ENCODE peak calls at places on chromosomes 1 and 21, in four cellular contexts. W, V, G and N are unnamed samples.
A peak's percentile ranks its signal among the peaks of the same experiment; 100 is the strongest.

GRCh38 chr1:1399870-1400575 is 888 bp upstream of the CCNL2 start:
- DNase-seq in W (no peak), V (no peak), G (no peak), N (no peak)

GRCh38 chr1:167052389-167052788 is 37.8 kb downstream of the GPA33 start:
- DNase-seq in W (no peak), V (no peak), G (no peak), N (no peak)

GRCh38 chr21:36126621-36127110 is 8.2 kb upstream of the CBR3 start:
- DNase-seq in W (no peak), V (no peak), G (no peak), N (peak; percentile 34)

GRCh38 chr1:32797456-32797855 is 19.7 kb downstream of the YARS1 start:
- DNase-seq in W (no peak), V (no peak), G (no peak), N (no peak)

GRCh38 chr1:226674892-226675719 is 64.0 kb downstream of the ITPKB start:
- DNase-seq in W (peak; percentile 90), V (no peak), G (peak; percentile 67), N (no peak)

GRCh38 chr1:41530411-41530810 is 45.9 kb upstream of the EDN2 start:
- DNase-seq in W (peak; percentile 53), V (peak; percentile 25), G (no peak), N (peak; percentile 43)

GRCh38 chr1:228830954-228831481 is 95.7 kb downstream of the RHOU start:
- DNase-seq in W (no peak), V (no peak), G (no peak), N (no peak)

GRCh38 chr1:207495816-207496792 is at the start of gene CR1:
- DNase-seq in W (peak; percentile 92), V (no peak), G (peak; percentile 23), N (no peak)

GRCh38 chr1:4425892-4426291 is 228.5 kb upstream of the AJAP1 start:
- DNase-seq in W (no peak), V (no peak), G (no peak), N (no peak)

GRCh38 chr1:204301171-204301957 is 58.4 kb downstream of the PLEKHA6 start:
- DNase-seq in W (no peak), V (no peak), G (no peak), N (no peak)

DNA sequence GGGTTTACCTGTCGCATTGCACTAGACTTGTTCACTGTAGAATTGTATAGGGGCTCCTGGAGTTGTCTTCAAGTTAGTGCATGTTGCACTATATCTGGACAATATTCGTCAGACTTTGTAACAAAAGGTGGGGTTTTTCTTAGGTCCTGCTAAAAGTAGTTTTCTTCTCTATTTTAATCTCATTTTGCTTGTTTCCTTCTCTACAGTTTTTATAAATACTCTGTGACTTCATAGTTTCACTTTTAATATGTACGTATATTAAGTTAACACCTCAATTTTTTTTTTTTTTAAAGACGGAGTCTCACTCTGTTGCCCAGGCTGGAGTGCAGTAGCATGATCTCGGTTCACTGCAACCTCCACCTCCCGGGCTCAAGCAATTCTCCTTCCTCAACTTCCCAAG is 26.5 kb upstream of the MRPS6 start:
- DNase-seq in W (no peak), V (no peak), G (no peak), N (no peak)
- H3K27me3 ChIP-seq in W (no peaks in the 10 kb centered on the region), V (no peaks in the 10 kb centered on the region), G (no peaks in the 10 kb centered on the region), N (no peaks in the 10 kb centered on the region)

GRCh38 chr1:78501203-78501602 is 10.4 kb downstream of the PTGFR start:
- DNase-seq in W (no peak), V (no peak), G (no peak), N (no peak)
- TF ChIP-seq POLR2AphosphoS5 in W (no peak), V (no peak), G (no peak), N (no peak)

DNA sequence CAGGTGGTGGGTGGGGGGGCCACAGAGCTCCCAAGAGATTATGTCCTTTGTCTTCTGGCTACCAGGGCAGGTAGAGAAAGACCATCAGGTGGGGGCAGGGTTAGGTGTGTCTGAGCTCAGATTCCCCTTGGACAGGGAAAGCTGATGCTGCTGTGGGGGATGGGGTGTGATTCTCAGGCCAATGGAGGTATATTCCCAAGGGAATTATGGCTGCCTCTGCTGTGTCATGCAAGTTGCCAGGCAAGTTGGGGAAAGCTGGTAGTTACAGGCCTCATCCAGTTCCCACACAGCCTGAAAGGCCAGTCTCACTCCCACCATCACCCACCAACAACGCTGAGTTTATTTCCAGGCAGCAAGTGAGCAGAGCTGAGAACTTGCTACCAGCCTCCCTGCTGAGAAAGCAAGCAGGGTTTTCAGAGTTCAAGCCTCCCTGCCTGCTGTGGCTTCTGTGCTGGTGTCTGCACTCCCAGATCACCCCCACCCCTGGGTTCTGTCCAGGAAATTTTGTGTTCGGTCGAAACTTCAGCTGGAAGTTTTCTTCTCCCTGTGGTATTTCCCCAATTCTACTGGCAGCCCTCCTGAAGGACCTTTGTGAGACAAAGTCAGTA is 21.3 kb downstream of the IFI16 start:
- DNase-seq in W (no peak), V (no peak), G (no peak), N (no peak)
- H3K27me3 ChIP-seq in W (no peaks in the 10 kb centered on the region), V (no peaks in the 10 kb centered on the region), G (no peaks in the 10 kb centered on the region), N (no peaks in the 10 kb centered on the region)

GRCh38 chr1:77504986-77505385 is 177.5 kb downstream of the ZZZ3 start:
- DNase-seq in W (no peak), V (no peak), G (no peak), N (no peak)
- TF ChIP-seq POLR2AphosphoS5 in W (no peak), V (no peak), G (no peak), N (no peak)

GRCh38 chr1:115810609-115811008 is 30.3 kb downstream of the NHLH2 start:
- DNase-seq in W (no peak), V (no peak), G (no peak), N (no peak)

GRCh38 chr1:115811140-115811828 is 29.6 kb downstream of the NHLH2 start:
- DNase-seq in W (no peak), V (no peak), G (peak; percentile 67), N (no peak)

GRCh38 chr1:115815694-115816093 is 25.2 kb downstream of the NHLH2 start:
- DNase-seq in W (no peak), V (no peak), G (no peak), N (no peak)

GRCh38 chr1:115814685-115815398 is 26.1 kb downstream of the NHLH2 start:
- DNase-seq in W (no peak), V (no peak), G (no peak), N (no peak)

DNA sequence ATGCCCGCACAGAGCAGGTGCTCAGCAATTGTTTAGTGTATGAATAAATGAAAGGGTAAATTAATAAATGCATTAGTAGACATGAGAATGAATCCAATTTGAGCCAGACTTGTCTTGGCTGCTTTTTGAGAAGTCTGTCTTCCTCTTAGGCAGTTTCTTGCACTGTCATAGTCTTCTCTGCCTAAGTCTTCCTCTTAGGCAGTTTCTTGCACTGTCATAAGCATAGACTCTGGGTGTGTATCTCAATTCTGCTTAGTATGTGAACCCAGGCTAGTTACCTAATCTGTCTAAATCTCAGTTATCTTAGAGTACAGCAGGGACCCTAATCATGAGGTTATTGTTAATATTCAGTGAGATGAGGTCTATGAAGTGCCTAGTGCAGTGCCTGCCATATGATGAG is 27.2 kb downstream of the NHLH2 start:
- DNase-seq in W (no peak), V (no peak), G (no peak), N (no peak)
- H3K27me3 ChIP-seq in W (no peaks in the 10 kb centered on the region), V (no peaks in the 10 kb centered on the region), G (no peaks in the 10 kb centered on the region), N (no peaks in the 10 kb centered on the region)

DNA sequence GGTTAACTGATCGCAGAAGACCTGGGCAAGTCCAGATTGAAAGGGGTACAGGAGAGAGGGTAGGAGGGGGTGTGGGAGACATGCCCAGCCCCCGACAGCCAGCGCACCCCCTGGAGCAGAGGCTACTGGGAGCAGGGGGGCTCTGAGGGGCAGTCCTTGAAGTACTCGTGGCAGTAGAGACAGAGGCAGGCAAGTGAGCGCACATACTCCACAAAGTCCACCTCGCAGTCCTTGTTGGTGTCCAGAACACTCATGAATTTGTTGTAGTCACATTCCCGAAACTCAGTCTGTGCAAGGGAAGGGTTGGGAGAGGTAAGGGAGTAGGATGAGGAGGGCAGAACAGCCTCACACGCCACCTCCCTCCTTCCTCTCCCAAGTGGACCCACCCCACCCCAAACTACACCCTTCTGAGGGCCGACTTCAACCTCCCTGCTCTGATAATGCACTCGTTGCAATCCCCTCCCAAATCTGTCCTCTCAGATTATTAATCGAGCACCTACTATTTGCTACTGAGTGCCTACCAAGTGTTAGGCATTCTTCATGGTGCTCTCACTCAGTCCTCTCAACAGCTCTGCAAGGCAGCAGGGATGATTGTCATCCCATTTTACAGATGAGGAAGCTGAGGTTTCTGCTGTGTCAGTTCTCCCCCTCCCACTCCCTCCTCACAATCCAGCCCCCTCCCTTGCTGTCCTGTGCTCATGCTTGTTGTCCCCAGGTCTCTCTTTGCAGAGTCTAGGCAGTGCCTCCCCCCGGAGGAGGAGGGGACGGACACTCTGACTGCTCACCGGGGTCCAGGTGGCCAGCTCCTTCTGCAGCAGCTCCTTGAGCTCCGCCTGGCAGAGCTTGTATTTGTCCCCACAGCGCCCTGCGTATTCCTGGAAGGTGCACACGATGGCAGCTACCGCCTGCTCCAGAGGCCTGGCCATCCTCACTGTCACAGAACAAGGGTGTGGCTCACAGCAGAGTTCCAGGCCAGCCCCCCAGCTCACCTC is 1.2 kb downstream of the S100A3 start:
- DNase-seq in W (peak; percentile 63), V (no peak), G (peak; percentile 7), N (no peak)
- TF ChIP-seq POLR2AphosphoS5 in W (no peak), V (no peak), G (no peak), N (no peak)

DNA sequence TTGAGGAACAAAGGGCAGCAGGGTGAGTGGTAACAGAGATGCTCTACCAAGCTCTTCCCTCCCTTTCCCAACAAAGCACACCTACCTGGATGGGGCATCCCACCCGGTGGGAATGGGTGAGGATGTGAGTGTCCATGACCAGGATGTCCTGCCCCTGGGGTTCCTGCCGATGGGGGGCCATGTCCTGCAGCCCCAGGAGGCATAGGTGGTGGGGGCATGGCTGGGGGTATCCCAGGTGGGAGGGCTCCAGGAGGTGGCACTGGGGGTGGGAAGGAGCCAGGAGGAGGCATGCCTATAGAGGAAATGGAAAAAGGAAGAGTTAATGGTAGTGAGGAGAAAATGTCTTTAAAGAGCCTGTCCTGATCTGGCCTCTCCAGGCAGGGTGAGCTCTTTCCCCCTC is 1.9 kb downstream of the SF3B4 start:
- DNase-seq in W (no peak), V (no peak), G (no peak), N (no peak)
- H3K27me3 ChIP-seq in W (no peaks in the 10 kb centered on the region), V (no peaks in the 10 kb centered on the region), G (no peaks in the 10 kb centered on the region), N (no peaks in the 10 kb centered on the region)